ENCODE peak calls at places on chromosomes 5 and 9, in six cellular contexts. Y is breast epithelium, S is HCT116, Z is ovary, X is uterus, F is sigmoid colon. C is an unnamed sample. For H3K4me1, the result is how much of the 10 kb centered on the place peaks cover.

GRCh38 chr9:33785914-33786313 is 9.4 kb upstream of the PRSS3 start:
- DNase-seq in Y (no peak), S (no peak), Z (no peak), X (no peak), F (no peak), C (no peak)

GRCh38 chr5:74104469-74104868 is 478.5 kb downstream of the ARHGEF28 start:
- DNase-seq in Y (no peak), S (no peak), Z (no peak), X (no peak), F (no peak), C (no peak)

GRCh38 chr5:87020099-87020934 is 247.4 kb upstream of the RASA1 start:
- DNase-seq in Y (no peak), S (no peak), Z (no peak), X (no peak), F (no peak), C (no peak)

GRCh38 chr9:20945856-20946255 is 85.6 kb downstream of the HACD4 start:
- DNase-seq in Y (no peak), S (no peak), Z (no peak), X (no peak), F (no peak), C (no peak)

GRCh38 chr9:81264516-81264915 is 424.8 kb downstream of the TLE1 start:
- DNase-seq in Y (no peak), S (no peak), Z (no peak), X (no peak), F (no peak), C (no peak)

GRCh38 chr9:8760000-8760767 is 960.6 kb upstream of the DMAC1 start:
- DNase-seq in Y (no peak), S (no peak), Z (no peak), X (no peak), F (no peak), C (no peak)

GRCh38 chr9:107044872-107045271 is 181.9 kb downstream of the ZNF462 start:
- DNase-seq in Y (no peak), S (no peak), Z (no peak), X (no peak), F (no peak), C (no peak)

GRCh38 chr5:66923922-66924321 is 272.7 kb downstream of the CD180 start:
- DNase-seq in Y (no peak), S (no peak), Z (no peak), X (no peak), F (no peak), C (no peak)

GRCh38 chr9:23005061-23005690 is 558.6 kb downstream of the DMRTA1 start:
- DNase-seq in Y (no peak), S (no peak), Z (no peak), X (no peak), F (no peak), C (no peak)

GRCh38 chr5:6377121-6377520 is 1.2 kb downstream of the MED10 start:
- DNase-seq in Y (no peak), S (no peak), Z (no peak), X (no peak), F (no peak), C (peak)

GRCh38 chr9:98867434-98868168 is 60.1 kb downstream of the GALNT12 start:
- DNase-seq in Y (peak), S (no peak), Z (peak), X (peak), F (peak), C (no peak)

GRCh38 chr9:130890869-130891698 is 5.5 kb downstream of the QRFP start:
- DNase-seq in Y (no peak), S (no peak), Z (no peak), X (no peak), F (no peak), C (no peak)

GRCh38 chr9:133869674-133870419 is 122.3 kb downstream of the VAV2 start:
- DNase-seq in Y (no peak), S (no peak), Z (no peak), X (no peak), F (no peak), C (no peak)

GRCh38 chr9:108396193-108396592 is 459.6 kb downstream of the ACTL7B start:
- DNase-seq in Y (no peak), S (no peak), Z (no peak), X (no peak), F (no peak), C (no peak)

GRCh38 chr5:78597858-78598415 is 50.6 kb downstream of the LHFPL2 start:
- DNase-seq in Y (no peak), S (no peak), Z (no peak), X (no peak), F (no peak), C (no peak)

GRCh38 chr5:168296687-168297086 is 5.2 kb downstream of the WWC1 start:
- DNase-seq in Y (no peak), S (no peak), Z (no peak), X (no peak), F (no peak), C (no peak)

GRCh38 chr5:16508730-16509531 is 43.3 kb upstream of the ZNF622 start:
- DNase-seq in Y (peak), S (peak), Z (peak), X (peak), F (no peak), C (no peak)

GRCh38 chr5:123673107-123673506 is 161.1 kb downstream of the CSNK1G3 start:
- DNase-seq in Y (no peak), S (no peak), Z (no peak), X (no peak), F (no peak), C (no peak)

GRCh38 chr5:445591-445990 is 2.6 kb downstream of the EXOC3 start:
- DNase-seq in Y (no peak), S (no peak), Z (no peak), X (no peak), F (peak), C (no peak)

GRCh38 chr9:132049900-132050299 is 29.8 kb downstream of the MED27 start:
- DNase-seq in Y (no peak), S (no peak), Z (no peak), X (no peak), F (no peak), C (no peak)

GRCh38 chr5:15717002-15717401 is 217.0 kb downstream of the FBXL7 start:
- DNase-seq in Y (no peak), S (no peak), Z (no peak), X (no peak), F (no peak), C (no peak)

GRCh38 chr5:143302344-143302743 is 101.1 kb downstream of the NR3C1 start:
- DNase-seq in Y (no peak), S (no peak), Z (no peak), X (no peak), F (no peak), C (no peak)

GRCh38 chr5:1985781-1986180 is 103.1 kb upstream of the IRX4 start:
- DNase-seq in Y (no peak), S (no peak), Z (no peak), X (no peak), F (no peak), C (peak)

GRCh38 chr5:134246771-134247329 is 21.0 kb upstream of the PPP2CA start:
- DNase-seq in Y (no peak), S (no peak), Z (no peak), X (no peak), F (no peak), C (no peak)

GRCh38 chr5:625516-625915 is 13.4 kb downstream of the CEP72 start:
- DNase-seq in Y (no peak), S (no peak), Z (no peak), X (no peak), F (peak), C (no peak)

GRCh38 chr5:57659889-57660288 is 177.3 kb upstream of the ACTBL2 start:
- DNase-seq in Y (no peak), S (no peak), Z (no peak), X (no peak), F (no peak), C (no peak)

DNA sequence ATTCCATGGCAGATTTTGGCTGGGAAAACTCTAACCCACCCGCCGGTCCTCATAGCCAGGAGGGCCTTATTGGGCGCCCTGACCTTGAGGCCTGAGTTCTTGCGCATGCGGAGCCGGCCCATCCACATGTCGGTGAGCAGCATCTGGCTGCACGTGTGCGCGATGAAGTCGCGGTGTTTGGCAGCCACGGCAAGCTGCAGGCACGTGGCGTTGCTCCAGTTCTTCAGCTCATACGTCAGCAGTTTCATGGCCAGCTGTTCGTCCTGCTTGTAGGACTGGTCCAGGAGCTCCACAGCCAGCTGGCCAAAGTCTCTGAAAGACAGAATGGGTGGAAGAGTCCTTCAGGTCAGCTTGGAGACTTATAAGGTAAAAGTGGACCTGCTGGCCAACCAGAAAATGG is 204.3 kb upstream of the KLF9 start:
- DNase-seq in Y (no peak), S (no peak), Z (no peak), X (peak), F (no peak), C (no peak)
- H3K4me1 ChIP-seq in Y (under half), S (under half), Z (under half), X (under half), F (under half), C (under half)

GRCh38 chr5:10233011-10233410 is 16.7 kb downstream of the ATPSCKMT start:
- DNase-seq in Y (no peak), S (no peak), Z (no peak), X (no peak), F (no peak), C (no peak)

GRCh38 chr5:10232386-10232785 is 17.3 kb downstream of the ATPSCKMT start:
- DNase-seq in Y (no peak), S (no peak), Z (no peak), X (no peak), F (no peak), C (no peak)

GRCh38 chr5:10228288-10228687 is 21.4 kb downstream of the ATPSCKMT start:
- DNase-seq in Y (no peak), S (no peak), Z (no peak), X (no peak), F (no peak), C (no peak)

GRCh38 chr5:10227396-10227795 is 22.3 kb downstream of the ATPSCKMT start:
- DNase-seq in Y (no peak), S (no peak), Z (no peak), X (no peak), F (no peak), C (no peak)

GRCh38 chr5:10229306-10230048 is 20.2 kb downstream of the ATPSCKMT start:
- DNase-seq in Y (no peak), S (no peak), Z (no peak), X (no peak), F (no peak), C (no peak)
- H3K27ac ChIP-seq in Y (no peak), S (no peak), Z (no peak), X (no peak), F (no peak), C (no peak)

GRCh38 chr5:43396762-43397304 is 15.4 kb downstream of the CCL28 start:
- DNase-seq in Y (peak), S (no peak), Z (peak), X (peak), F (peak), C (no peak)
- TF ChIP-seq POLR2A in Y (no peak), S (no peak), Z (no peak), X (no peak), F (no peak), C (no peak)

GRCh38 chr9:95084254-95084934 is 233.1 kb downstream of the FANCC start:
- DNase-seq in Y (no peak), S (no peak), Z (no peak), X (no peak), F (peak), C (no peak)
- H3K4me1 ChIP-seq in Y (under half), S (under half), Z (under half), X (under half), F (half or more), C (half or more)

GRCh38 chr9:95514402-95514801 is 2.4 kb downstream of the PTCH1 start:
- DNase-seq in Y (no peak), S (no peak), Z (no peak), X (no peak), F (no peak), C (no peak)

GRCh38 chr9:95516736-95517558 is at the start of gene PTCH1:
- DNase-seq in Y (no peak), S (no peak), Z (peak), X (peak), F (peak), C (no peak)

GRCh38 chr9:95516221-95516735 is 493 bp downstream of the PTCH1 start:
- DNase-seq in Y (no peak), S (no peak), Z (peak), X (no peak), F (no peak), C (no peak)

GRCh38 chr9:95513722-95514121 is 3.0 kb downstream of the PTCH1 start:
- DNase-seq in Y (no peak), S (no peak), Z (no peak), X (no peak), F (no peak), C (no peak)

DNA sequence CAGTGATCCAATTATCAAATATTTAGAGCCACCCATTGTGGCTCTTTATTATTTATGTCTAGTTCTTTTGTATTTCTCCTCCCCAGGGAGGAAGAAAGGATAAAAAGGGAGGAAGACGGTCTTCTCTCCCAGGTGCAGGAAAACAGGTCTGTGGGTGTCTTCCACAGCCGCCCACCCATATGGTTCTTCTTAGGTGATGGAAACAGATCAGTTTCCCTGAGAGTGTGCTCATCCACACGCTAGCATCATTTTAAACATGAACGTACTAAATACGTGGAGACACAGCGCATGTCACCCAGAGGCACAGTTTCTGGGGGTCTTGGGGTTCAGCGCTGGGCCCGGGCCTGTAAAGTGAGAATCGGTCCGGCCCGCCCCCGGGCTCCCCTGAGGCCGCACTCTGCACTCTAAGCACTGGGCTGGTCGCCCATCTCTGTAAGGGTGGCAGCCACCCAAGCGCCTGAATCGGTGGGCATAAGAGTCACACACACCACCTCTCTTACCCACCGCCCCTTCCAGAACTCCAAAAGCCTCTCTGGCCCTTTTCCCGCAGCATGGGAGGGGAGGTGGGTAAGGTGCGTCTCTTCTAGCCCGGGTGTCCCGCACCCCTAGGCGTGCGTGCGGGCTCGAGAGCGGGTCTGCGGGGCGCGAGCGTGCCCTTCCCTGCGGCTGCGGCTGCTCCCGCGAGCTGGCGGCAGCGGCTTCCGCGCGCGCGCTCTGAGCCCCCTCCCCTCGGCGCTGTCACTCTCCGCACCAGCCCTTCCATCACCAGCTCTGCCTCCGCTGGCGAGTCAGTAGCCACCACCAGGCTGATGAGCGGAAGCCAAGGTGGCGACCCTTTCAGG is 1.3 kb downstream of the PTCH1 start:
- DNase-seq in Y (no peak), S (no peak), Z (peak), X (no peak), F (no peak), C (no peak)
- H3K27ac ChIP-seq in Y (no peak), S (no peak), Z (no peak), X (no peak), F (no peak), C (no peak)

DNA sequence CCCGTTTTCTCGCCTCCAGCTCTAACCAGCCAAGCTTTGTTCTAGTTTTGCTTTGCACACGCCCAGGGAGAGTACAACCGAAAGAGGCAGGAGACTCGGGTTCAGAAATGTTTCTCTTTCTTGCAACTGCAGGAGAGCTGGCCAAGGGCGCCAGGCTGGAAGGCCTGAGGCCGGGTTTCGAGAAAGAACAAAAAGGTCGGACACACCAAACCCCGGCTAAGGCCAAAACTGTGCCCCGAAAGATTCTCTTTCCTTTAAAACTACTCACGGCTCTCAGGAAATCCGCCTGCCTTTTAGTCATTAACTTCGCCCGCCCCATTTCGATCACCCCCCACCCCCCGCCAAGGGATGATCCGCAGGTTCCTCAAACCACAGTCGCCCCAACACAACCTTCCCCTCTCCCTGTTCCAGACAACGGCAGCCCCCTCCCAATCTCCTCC is 624 bp downstream of the FEM1C start:
- DNase-seq in Y (peak), S (no peak), Z (no peak), X (peak), F (peak), C (peak)
- TF ChIP-seq POLR2A in Y (no peak), S (no peak), Z (no peak), X (no peak), F (no peak), C (no peak)

DNA sequence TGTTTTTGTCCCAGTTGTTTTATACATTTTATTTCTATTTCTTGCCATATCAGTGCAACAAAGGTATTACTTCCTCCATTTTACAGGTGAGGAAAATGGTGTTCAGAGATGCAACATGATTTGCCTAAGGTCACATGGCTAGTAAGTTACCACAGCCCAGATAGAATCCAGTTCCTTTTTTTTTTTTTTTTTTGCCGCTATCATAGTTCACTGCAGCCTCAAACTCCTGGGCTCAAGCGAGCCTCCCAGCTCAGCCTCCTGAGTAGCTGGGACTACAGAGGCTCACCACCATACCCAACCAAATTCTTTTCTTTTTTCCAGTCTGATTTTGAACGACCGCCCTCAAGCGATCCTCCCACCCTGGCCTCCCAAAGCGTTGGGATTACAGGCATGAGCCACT is 480 bp upstream of the CCDC69 start:
- DNase-seq in Y (no peak), S (no peak), Z (no peak), X (no peak), F (peak), C (no peak)
- H3K4me1 ChIP-seq in Y (under half), S (under half), Z (under half), X (under half), F (under half), C (under half)

GRCh38 chr9:37029304-37029775 is 4.7 kb downstream of the PAX5 start:
- DNase-seq in Y (no peak), S (no peak), Z (no peak), X (no peak), F (no peak), C (no peak)

GRCh38 chr9:37029776-37030590 is 4.1 kb downstream of the PAX5 start:
- DNase-seq in Y (no peak), S (no peak), Z (no peak), X (no peak), F (no peak), C (no peak)

GRCh38 chr9:37026936-37027581 is 7.0 kb downstream of the PAX5 start:
- DNase-seq in Y (no peak), S (no peak), Z (no peak), X (no peak), F (no peak), C (no peak)

GRCh38 chr9:37027582-37028424 is 6.3 kb downstream of the PAX5 start:
- DNase-seq in Y (peak), S (peak), Z (peak), X (peak), F (no peak), C (no peak)

DNA sequence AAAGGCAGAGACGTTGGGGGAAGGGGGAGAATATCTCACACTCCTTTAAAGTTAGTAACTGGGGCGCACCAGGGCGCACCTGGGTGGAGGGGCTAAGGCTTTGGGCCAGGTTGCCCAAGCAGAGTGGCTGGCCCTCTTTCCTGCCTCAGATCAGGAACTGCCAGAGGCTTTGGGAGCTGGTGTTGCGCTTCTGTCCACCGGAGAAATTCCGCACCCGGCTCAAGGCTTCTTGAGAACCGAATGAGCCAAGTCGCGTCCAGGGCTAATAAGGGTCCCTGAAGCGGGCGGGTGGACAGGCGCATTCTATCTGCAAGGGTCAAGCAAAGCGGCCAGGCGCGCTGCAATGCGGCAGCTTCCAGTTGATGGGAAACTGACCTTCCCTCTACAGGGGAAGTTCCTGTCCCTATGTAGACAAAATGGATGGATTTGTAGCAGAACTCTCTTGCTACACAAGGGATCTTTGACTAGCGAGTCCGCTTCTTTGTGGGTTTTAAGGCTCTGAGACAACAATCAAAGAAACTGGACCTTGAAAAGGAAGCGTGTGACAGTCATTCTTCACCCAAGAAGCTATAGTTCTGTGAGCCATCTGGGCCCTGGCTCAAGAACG is 5.5 kb downstream of the PAX5 start:
- DNase-seq in Y (no peak), S (no peak), Z (no peak), X (no peak), F (no peak), C (no peak)
- H3K27ac ChIP-seq in Y (no peak), S (no peak), Z (no peak), X (no peak), F (no peak), C (no peak)